ENCODE peak calls at places on chromosomes 2 and 18, in seven cellular contexts. R, W, K, H, U, Y and Z are unnamed samples. For H3K36me3 and H3K27me3, the result is how much of the 10 kb centered on the place peaks cover.

GRCh38 chr2:191557841-191558240 is 120.1 kb upstream of the NABP1 start:
- DNase-seq in R (no peak), W (no peak), K (no peak), H (no peak), Y (no peak), U (no peak), Z (no peak)

GRCh38 chr2:141341444-141341843 is 789.4 kb downstream of the LRP1B start:
- DNase-seq in R (no peak), W (no peak), H (peak), K (peak), U (no peak), Y (no peak), Z (peak)

GRCh38 chr2:30714811-30715709 is 92.2 kb downstream of the CAPN13 start:
- DNase-seq in H (no peak), Y (no peak), U (no peak), K (no peak), W (no peak), R (no peak), Z (no peak)

GRCh38 chr2:231947694-231948093 is 13.8 kb upstream of the DIS3L2 start:
- DNase-seq in U (no peak), H (no peak), K (no peak), Y (no peak), W (no peak), R (no peak), Z (no peak)

GRCh38 chr2:221347471-221347870 is 224.6 kb downstream of the EPHA4 start:
- DNase-seq in H (peak), W (no peak), R (no peak), U (peak), K (peak), Y (no peak), Z (no peak)

GRCh38 chr2:43212931-43213330 is 13.5 kb downstream of the ZFP36L2 start:
- DNase-seq in R (no peak), Y (no peak), K (no peak), W (peak), U (peak), H (no peak), Z (no peak)

GRCh38 chr18:37567061-37567993 is 1.7 kb upstream of the CELF4 start:
- DNase-seq in R (no peak), H (no peak), W (no peak), U (no peak), Y (no peak), K (no peak), Z (peak)

GRCh38 chr2:8252997-8253694 is 428.7 kb upstream of the ID2 start:
- DNase-seq in W (no peak), Y (no peak), U (no peak), K (no peak), R (no peak), H (no peak), Z (no peak)

GRCh38 chr2:37156071-37156856 is 516 bp downstream of the EIF2AK2 start:
- DNase-seq in U (peak), R (no peak), H (peak), W (peak), Y (no peak), K (peak), Z (peak)

GRCh38 chr2:230418341-230419016 is 2.5 kb downstream of the SP100 start:
- DNase-seq in R (no peak), U (peak), H (peak), K (peak), Y (no peak), W (no peak), Z (peak)

GRCh38 chr2:26705126-26705525 is 12.6 kb downstream of the KCNK3 start:
- DNase-seq in Y (no peak), H (no peak), W (no peak), K (no peak), R (no peak), U (no peak), Z (no peak)

GRCh38 chr18:32822197-32822596 is 49.4 kb upstream of the KLHL14 start:
- DNase-seq in K (no peak), W (no peak), U (no peak), Y (no peak), H (no peak), R (no peak), Z (no peak)

GRCh38 chr2:199966405-199966804 is 11.0 kb downstream of the MAIP1 start:
- DNase-seq in R (no peak), W (no peak), U (no peak), K (no peak), H (no peak), Y (no peak), Z (peak)
- H3K36me3 ChIP-seq in R (under half), W (half or more), U (under half), K (under half), H (under half), Y (under half), Z (under half)

GRCh38 chr2:5287558-5288334 is 404.4 kb upstream of the SOX11 start:
- DNase-seq in H (peak), W (no peak), Y (no peak), K (no peak), R (no peak), U (no peak), Z (no peak)

GRCh38 chr2:5286370-5286769 is 405.8 kb upstream of the SOX11 start:
- DNase-seq in K (no peak), W (no peak), H (no peak), Y (no peak), U (no peak), R (no peak), Z (no peak)

GRCh38 chr2:5285891-5286290 is 406.3 kb upstream of the SOX11 start:
- DNase-seq in K (no peak), H (no peak), R (no peak), Y (no peak), W (no peak), U (no peak), Z (no peak)

GRCh38 chr2:5290911-5291546 is 401.2 kb upstream of the SOX11 start:
- DNase-seq in H (no peak), W (no peak), K (no peak), U (no peak), Y (no peak), R (no peak), Z (peak)
- H3K27ac ChIP-seq in H (no peak), W (no peak), K (no peak), U (no peak), Y (no peak), R (no peak), Z (no peak)

DNA sequence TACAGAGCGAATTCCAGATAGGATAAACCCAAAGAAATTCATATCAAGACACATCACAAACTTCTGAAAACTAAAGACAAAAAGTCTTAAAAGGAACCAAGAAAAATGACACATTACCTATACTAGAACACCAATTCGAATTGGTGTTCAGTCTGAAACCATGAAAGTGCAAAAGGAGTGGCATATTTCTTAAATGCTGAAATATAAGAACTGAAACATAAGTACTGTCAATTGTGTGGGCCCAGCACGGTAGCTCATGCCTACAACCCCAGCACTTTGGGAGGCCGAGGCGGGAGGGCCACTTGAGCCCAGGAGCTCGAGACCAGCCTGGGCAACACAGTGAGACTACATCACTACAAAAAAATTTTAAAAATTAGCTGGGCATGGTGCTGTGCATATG is 43.4 kb downstream of the TMEM131 start:
- DNase-seq in R (no peak), U (no peak), H (no peak), W (no peak), K (no peak), Y (no peak), Z (no peak)
- H3K27me3 ChIP-seq in R (under half), U (under half), H (under half), W (under half), K (under half), Y (under half), Z (under half)

DNA sequence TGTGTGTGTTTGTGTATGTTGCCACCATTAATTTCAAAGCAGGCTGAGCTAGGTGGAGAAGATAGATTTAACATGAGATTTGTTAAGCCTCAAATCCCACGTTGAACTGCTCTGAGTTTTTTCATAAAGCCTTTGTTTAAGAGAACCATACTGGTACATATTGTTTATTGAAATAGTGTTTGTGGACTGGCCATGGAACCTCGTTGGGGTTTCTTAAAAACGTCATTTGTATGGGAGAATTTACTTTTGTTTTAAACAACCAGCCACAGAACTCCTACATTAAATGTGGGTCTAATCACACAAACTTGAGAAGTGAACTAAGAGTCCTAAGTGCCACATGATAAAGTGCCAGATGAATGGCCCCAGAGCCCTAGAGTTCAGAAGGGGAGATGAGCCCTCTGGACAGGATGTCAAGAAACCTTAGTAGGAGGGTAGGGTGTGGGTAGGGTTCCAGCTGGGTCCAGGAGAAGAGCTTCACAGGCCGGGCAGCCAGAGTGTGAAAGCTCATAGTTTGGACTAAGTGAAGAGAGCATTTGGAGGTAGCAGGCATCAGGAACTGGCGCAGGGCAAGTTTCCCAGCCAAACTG is 120.6 kb upstream of the EML6 start:
- DNase-seq in U (no peak), R (no peak), H (no peak), W (no peak), K (no peak), Y (no peak), Z (no peak)
- H3K36me3 ChIP-seq in U (under half), R (under half), H (under half), W (under half), K (under half), Y (under half), Z (under half)

DNA sequence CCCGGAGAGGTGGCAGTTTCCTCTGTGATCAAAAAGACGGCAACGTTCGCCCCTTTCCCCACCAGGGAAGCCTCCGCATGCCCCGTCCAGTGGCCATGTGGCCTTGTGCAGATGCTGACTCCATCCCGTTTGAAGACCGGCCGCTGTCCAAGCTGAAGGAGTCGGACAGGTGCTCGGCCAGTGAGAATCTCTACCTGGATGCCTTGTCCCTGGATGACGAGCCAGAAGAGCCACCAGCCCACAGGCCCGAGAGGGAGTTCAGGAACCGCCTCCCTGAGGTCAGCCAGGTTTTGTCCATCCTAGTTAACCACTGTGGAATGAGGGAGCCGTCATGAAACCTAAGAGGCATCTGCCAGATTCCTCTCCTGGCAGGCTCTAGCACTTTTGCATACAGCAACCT is 113.6 kb downstream of the MTCL1 start:
- DNase-seq in H (no peak), R (no peak), Y (no peak), K (no peak), W (no peak), U (no peak), Z (no peak)
- H3K27ac ChIP-seq in H (no peak), R (no peak), Y (no peak), K (no peak), W (no peak), U (no peak), Z (no peak)